ENCODE peak calls at places on chromosomes 5 and 9, in nine cellular contexts. One of them, this sample, is unnamed.

GRCh38 chr5:151288180-151288579 is 15.4 kb downstream of the SLC36A3 start:
- DNase-seq in choroid plexus epithelial cell: no peak
- DNase-seq in RWPE2: no peak
- DNase-seq in lower lobe of right lung: no peak
- DNase-seq in K562: peak
- DNase-seq in fibroblast of lung: no peak
- DNase-seq in WERI-Rb-1: no peak
- DNase-seq in adrenal gland: no peak
- DNase-seq in cardiac fibroblast: no peak
- DNase-seq in this sample: no peak

GRCh38 chr5:8458038-8458383 is 589.1 kb downstream of the MTRR start:
- DNase-seq in choroid plexus epithelial cell: peak
- DNase-seq in RWPE2: peak
- DNase-seq in lower lobe of right lung: no peak
- DNase-seq in K562: peak
- DNase-seq in fibroblast of lung: peak
- DNase-seq in WERI-Rb-1: peak
- DNase-seq in adrenal gland: no peak
- DNase-seq in cardiac fibroblast: peak
- DNase-seq in this sample: no peak

GRCh38 chr5:179762079-179762780 is 29.6 kb downstream of the MAML1 start:
- DNase-seq in choroid plexus epithelial cell: peak
- DNase-seq in RWPE2: no peak
- DNase-seq in lower lobe of right lung: no peak
- DNase-seq in K562: peak
- DNase-seq in fibroblast of lung: no peak
- DNase-seq in WERI-Rb-1: no peak
- DNase-seq in adrenal gland: peak
- DNase-seq in cardiac fibroblast: peak
- DNase-seq in this sample: no peak

GRCh38 chr9:83920469-83920941 is 727 bp downstream of the KIF27 start:
- DNase-seq in choroid plexus epithelial cell: peak
- DNase-seq in RWPE2: no peak
- DNase-seq in lower lobe of right lung: no peak
- DNase-seq in K562: no peak
- DNase-seq in fibroblast of lung: peak
- DNase-seq in WERI-Rb-1: no peak
- DNase-seq in adrenal gland: no peak
- DNase-seq in cardiac fibroblast: peak
- DNase-seq in this sample: no peak

GRCh38 chr5:82798676-82799075 is 278.5 kb downstream of the TMEM167A start:
- DNase-seq in choroid plexus epithelial cell: no peak
- DNase-seq in RWPE2: no peak
- DNase-seq in lower lobe of right lung: no peak
- DNase-seq in K562: no peak
- DNase-seq in fibroblast of lung: no peak
- DNase-seq in WERI-Rb-1: no peak
- DNase-seq in adrenal gland: no peak
- DNase-seq in cardiac fibroblast: no peak
- DNase-seq in this sample: no peak

GRCh38 chr5:151005187-151005974 is 15.0 kb upstream of the GPX3 start:
- DNase-seq in choroid plexus epithelial cell: no peak
- DNase-seq in RWPE2: no peak
- DNase-seq in lower lobe of right lung: no peak
- DNase-seq in K562: no peak
- DNase-seq in fibroblast of lung: peak
- DNase-seq in WERI-Rb-1: peak
- DNase-seq in adrenal gland: peak
- DNase-seq in cardiac fibroblast: peak
- DNase-seq in this sample: no peak

GRCh38 chr5:10442581-10442980 is 902 bp downstream of the ROPN1L start:
- DNase-seq in choroid plexus epithelial cell: no peak
- DNase-seq in RWPE2: no peak
- DNase-seq in lower lobe of right lung: no peak
- DNase-seq in K562: no peak
- DNase-seq in fibroblast of lung: peak
- DNase-seq in WERI-Rb-1: no peak
- DNase-seq in adrenal gland: no peak
- DNase-seq in cardiac fibroblast: no peak
- DNase-seq in this sample: no peak

GRCh38 chr5:36438765-36439501 is 137.2 kb upstream of the RANBP3L start:
- DNase-seq in choroid plexus epithelial cell: no peak
- DNase-seq in RWPE2: no peak
- DNase-seq in lower lobe of right lung: no peak
- DNase-seq in K562: peak
- DNase-seq in fibroblast of lung: peak
- DNase-seq in WERI-Rb-1: no peak
- DNase-seq in adrenal gland: no peak
- DNase-seq in cardiac fibroblast: no peak
- DNase-seq in this sample: no peak

GRCh38 chr5:45774528-45774927 is 78.3 kb upstream of the HCN1 start:
- DNase-seq in choroid plexus epithelial cell: peak
- DNase-seq in RWPE2: no peak
- DNase-seq in lower lobe of right lung: no peak
- DNase-seq in K562: no peak
- DNase-seq in fibroblast of lung: no peak
- DNase-seq in WERI-Rb-1: no peak
- DNase-seq in adrenal gland: no peak
- DNase-seq in cardiac fibroblast: no peak
- DNase-seq in this sample: no peak

GRCh38 chr5:30279237-30279636 is 914.2 kb upstream of the CDH6 start:
- DNase-seq in choroid plexus epithelial cell: peak
- DNase-seq in RWPE2: no peak
- DNase-seq in lower lobe of right lung: no peak
- DNase-seq in K562: no peak
- DNase-seq in fibroblast of lung: no peak
- DNase-seq in WERI-Rb-1: no peak
- DNase-seq in adrenal gland: no peak
- DNase-seq in cardiac fibroblast: peak
- DNase-seq in this sample: peak

GRCh38 chr5:68519135-68519534 is 303.6 kb downstream of the PIK3R1 start:
- DNase-seq in choroid plexus epithelial cell: no peak
- DNase-seq in RWPE2: no peak
- DNase-seq in lower lobe of right lung: no peak
- DNase-seq in K562: no peak
- DNase-seq in fibroblast of lung: no peak
- DNase-seq in WERI-Rb-1: no peak
- DNase-seq in adrenal gland: no peak
- DNase-seq in cardiac fibroblast: no peak
- DNase-seq in this sample: no peak

GRCh38 chr9:99259231-99259918 is 37.3 kb downstream of the SEC61B start:
- DNase-seq in choroid plexus epithelial cell: peak
- DNase-seq in RWPE2: no peak
- DNase-seq in lower lobe of right lung: peak
- DNase-seq in K562: peak
- DNase-seq in fibroblast of lung: peak
- DNase-seq in WERI-Rb-1: no peak
- DNase-seq in adrenal gland: peak
- DNase-seq in cardiac fibroblast: peak
- DNase-seq in this sample: peak

GRCh38 chr9:69771775-69772418 is 12.1 kb upstream of the PTAR1 start:
- DNase-seq in choroid plexus epithelial cell: peak
- DNase-seq in RWPE2: no peak
- DNase-seq in lower lobe of right lung: no peak
- DNase-seq in K562: no peak
- DNase-seq in fibroblast of lung: peak
- DNase-seq in WERI-Rb-1: no peak
- DNase-seq in adrenal gland: no peak
- DNase-seq in cardiac fibroblast: peak
- DNase-seq in this sample: peak

GRCh38 chr5:92944337-92944736 is 636.7 kb downstream of the NR2F1-AS1 start:
- DNase-seq in choroid plexus epithelial cell: no peak
- DNase-seq in RWPE2: no peak
- DNase-seq in lower lobe of right lung: no peak
- DNase-seq in K562: no peak
- DNase-seq in fibroblast of lung: no peak
- DNase-seq in WERI-Rb-1: peak
- DNase-seq in adrenal gland: no peak
- DNase-seq in cardiac fibroblast: no peak
- DNase-seq in this sample: no peak

GRCh38 chr5:54570923-54571322 is 53.4 kb downstream of the SNX18 start:
- DNase-seq in choroid plexus epithelial cell: peak
- DNase-seq in RWPE2: no peak
- DNase-seq in lower lobe of right lung: no peak
- DNase-seq in K562: no peak
- DNase-seq in fibroblast of lung: peak
- DNase-seq in WERI-Rb-1: no peak
- DNase-seq in adrenal gland: no peak
- DNase-seq in cardiac fibroblast: peak
- DNase-seq in this sample: no peak

GRCh38 chr5:125485003-125485641 is 738.7 kb upstream of the ZNF608 start:
- DNase-seq in choroid plexus epithelial cell: peak
- DNase-seq in RWPE2: peak
- DNase-seq in lower lobe of right lung: no peak
- DNase-seq in K562: no peak
- DNase-seq in fibroblast of lung: peak
- DNase-seq in WERI-Rb-1: no peak
- DNase-seq in adrenal gland: peak
- DNase-seq in cardiac fibroblast: peak
- DNase-seq in this sample: peak

GRCh38 chr5:133746834-133747233 is 134.5 kb upstream of the FSTL4 start:
- DNase-seq in choroid plexus epithelial cell: no peak
- DNase-seq in RWPE2: no peak
- DNase-seq in lower lobe of right lung: no peak
- DNase-seq in K562: peak
- DNase-seq in fibroblast of lung: no peak
- DNase-seq in WERI-Rb-1: peak
- DNase-seq in adrenal gland: no peak
- DNase-seq in cardiac fibroblast: no peak
- DNase-seq in this sample: no peak

GRCh38 chr9:12424243-12424642 is 268.9 kb upstream of the TYRP1 start:
- DNase-seq in choroid plexus epithelial cell: no peak
- DNase-seq in RWPE2: no peak
- DNase-seq in lower lobe of right lung: no peak
- DNase-seq in K562: no peak
- DNase-seq in fibroblast of lung: no peak
- DNase-seq in WERI-Rb-1: no peak
- DNase-seq in adrenal gland: no peak
- DNase-seq in cardiac fibroblast: no peak
- DNase-seq in this sample: no peak

DNA sequence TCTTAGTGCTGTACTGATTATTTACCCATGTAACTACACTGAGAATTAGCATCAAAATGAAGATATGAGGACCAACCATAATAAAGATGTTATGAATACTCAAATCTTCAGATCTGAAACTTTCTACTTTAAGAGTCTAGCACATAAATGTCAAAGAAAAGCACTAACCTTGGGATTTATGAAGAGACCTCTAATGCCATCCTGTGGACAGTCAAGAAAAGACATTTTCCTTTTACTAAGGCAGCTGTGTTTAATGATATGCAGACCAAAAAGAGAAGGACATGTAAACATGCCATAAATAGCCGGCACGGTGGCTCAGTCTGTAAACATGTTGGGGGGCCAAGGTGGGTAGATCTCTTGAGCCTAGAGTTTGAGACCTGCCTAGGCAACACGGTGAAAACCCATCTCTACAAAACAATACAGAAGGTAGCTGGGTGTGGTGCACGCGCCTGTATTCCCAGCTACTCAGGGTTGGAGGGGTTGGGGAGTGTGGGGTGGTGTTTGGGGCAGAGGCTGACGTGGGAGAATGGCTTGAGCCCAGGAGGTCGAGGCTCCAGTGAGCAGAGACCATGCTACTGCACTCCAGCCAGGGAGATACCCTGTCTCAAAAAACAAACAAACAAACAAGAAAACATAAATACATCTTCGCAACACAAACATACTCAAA is 266.9 kb upstream of the TYRP1 start:
- DNase-seq in choroid plexus epithelial cell: peak
- DNase-seq in RWPE2: no peak
- DNase-seq in lower lobe of right lung: no peak
- DNase-seq in K562: no peak
- DNase-seq in fibroblast of lung: peak
- DNase-seq in WERI-Rb-1: no peak
- DNase-seq in adrenal gland: no peak
- DNase-seq in cardiac fibroblast: peak
- DNase-seq in this sample: peak
- TF ChIP-seq CTCF in choroid plexus epithelial cell: peak
- TF ChIP-seq CTCF in RWPE2: peak
- TF ChIP-seq CTCF in lower lobe of right lung: no peak
- TF ChIP-seq CTCF in K562: no peak
- TF ChIP-seq CTCF in fibroblast of lung: no peak
- TF ChIP-seq CTCF in WERI-Rb-1: peak
- TF ChIP-seq CTCF in adrenal gland: no peak
- TF ChIP-seq CTCF in cardiac fibroblast: no peak
- TF ChIP-seq CTCF in this sample: peak

DNA sequence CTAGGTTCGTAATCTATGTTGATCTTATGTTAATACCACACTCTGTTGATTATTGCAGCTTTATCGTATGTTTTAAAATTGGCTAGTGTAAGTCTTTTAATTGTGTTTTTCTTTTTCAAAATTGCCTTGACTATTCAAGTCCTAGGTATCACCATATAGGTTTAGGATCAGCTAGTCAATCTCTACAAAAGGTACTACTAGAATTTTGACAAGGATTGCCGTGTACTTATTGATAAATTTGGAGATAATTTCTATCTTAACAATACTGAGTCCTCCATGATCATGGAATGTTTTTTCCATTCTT is 117.9 kb upstream of the PRSS3 start:
- DNase-seq in choroid plexus epithelial cell: no peak
- DNase-seq in RWPE2: no peak
- DNase-seq in lower lobe of right lung: no peak
- DNase-seq in K562: no peak
- DNase-seq in fibroblast of lung: no peak
- DNase-seq in WERI-Rb-1: no peak
- DNase-seq in adrenal gland: no peak
- DNase-seq in cardiac fibroblast: no peak
- DNase-seq in this sample: no peak
- H3K4me3 ChIP-seq in choroid plexus epithelial cell: peak
- H3K4me3 ChIP-seq in RWPE2: peak
- H3K4me3 ChIP-seq in lower lobe of right lung: peak
- H3K4me3 ChIP-seq in K562: peak
- H3K4me3 ChIP-seq in fibroblast of lung: no peak
- H3K4me3 ChIP-seq in WERI-Rb-1: peak
- H3K4me3 ChIP-seq in adrenal gland: no peak
- H3K4me3 ChIP-seq in cardiac fibroblast: peak
- H3K4me3 ChIP-seq in this sample: no peak

GRCh38 chr5:97726106-97726505 is 543.1 kb upstream of the RIOK2 start:
- DNase-seq in choroid plexus epithelial cell: peak
- DNase-seq in RWPE2: no peak
- DNase-seq in lower lobe of right lung: no peak
- DNase-seq in K562: no peak
- DNase-seq in fibroblast of lung: no peak
- DNase-seq in WERI-Rb-1: no peak
- DNase-seq in adrenal gland: no peak
- DNase-seq in cardiac fibroblast: peak
- DNase-seq in this sample: no peak
- TF ChIP-seq CTCF in choroid plexus epithelial cell: no peak
- TF ChIP-seq CTCF in RWPE2: peak
- TF ChIP-seq CTCF in lower lobe of right lung: no peak
- TF ChIP-seq CTCF in K562: no peak
- TF ChIP-seq CTCF in fibroblast of lung: peak
- TF ChIP-seq CTCF in WERI-Rb-1: no peak
- TF ChIP-seq CTCF in adrenal gland: no peak
- TF ChIP-seq CTCF in cardiac fibroblast: peak
- TF ChIP-seq CTCF in this sample: no peak

DNA sequence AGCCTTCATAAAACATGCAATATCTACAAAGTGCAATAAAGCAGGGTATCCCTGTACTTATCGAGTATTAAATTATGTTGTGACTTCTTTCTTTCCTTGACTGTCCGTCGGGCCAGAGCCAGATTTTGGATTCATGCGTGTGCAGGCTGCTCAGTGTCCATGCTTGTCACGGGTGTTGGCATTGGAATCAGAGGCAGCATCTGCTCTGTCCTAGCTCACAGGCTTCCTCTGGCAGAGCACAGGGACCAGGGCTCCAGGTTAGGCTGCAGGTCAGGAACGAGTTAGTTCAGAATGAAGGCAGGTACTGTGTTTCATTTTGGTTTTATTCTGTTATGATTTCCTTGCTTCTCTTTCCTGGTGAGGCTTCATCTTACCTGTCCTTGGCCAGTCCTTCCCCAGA is 249.8 kb downstream of the AUH start:
- DNase-seq in choroid plexus epithelial cell: no peak
- DNase-seq in RWPE2: no peak
- DNase-seq in lower lobe of right lung: no peak
- DNase-seq in K562: no peak
- DNase-seq in fibroblast of lung: no peak
- DNase-seq in WERI-Rb-1: no peak
- DNase-seq in adrenal gland: no peak
- DNase-seq in cardiac fibroblast: no peak
- DNase-seq in this sample: no peak
- H3K4me3 ChIP-seq in choroid plexus epithelial cell: no peak
- H3K4me3 ChIP-seq in RWPE2: no peak
- H3K4me3 ChIP-seq in lower lobe of right lung: no peak
- H3K4me3 ChIP-seq in K562: no peak
- H3K4me3 ChIP-seq in fibroblast of lung: no peak
- H3K4me3 ChIP-seq in WERI-Rb-1: no peak
- H3K4me3 ChIP-seq in adrenal gland: no peak
- H3K4me3 ChIP-seq in cardiac fibroblast: no peak
- H3K4me3 ChIP-seq in this sample: no peak

This sample was measured in epithelial cell of proximal tubule.